ENCODE peak calls at places on chromosomes 4 and X, in six cellular contexts. S is HepG2, N is GM12891, L is H1, A is GM12878, Z is K562. G is an unnamed sample.

GRCh38 chr4:26124753-26125236 is 196.0 kb upstream of the RBPJ start:
- DNase-seq in S (no peak), Z (no peak), N (no peak), A (no peak), L (no peak), G (no peak)

GRCh38 chr4:6730603-6731300 is 14.8 kb downstream of the BLOC1S4 start:
- DNase-seq in N (no peak), L (no peak), S (no peak), Z (peak; percentile 98), A (no peak), G (no peak)

GRCh38 chrX:114635986-114636385 is 52.1 kb downstream of the HTR2C start:
- DNase-seq in N (no peak), L (no peak), S (no peak), Z (no peak), A (no peak), G (no peak)

GRCh38 chr4:22473268-22473667 is 42.6 kb downstream of the ADGRA3 start:
- DNase-seq in S (no peak), L (no peak), A (no peak), Z (no peak), N (no peak), G (no peak)

GRCh38 chr4:175646802-175647201 is 165.3 kb downstream of the GPM6A start:
- DNase-seq in N (no peak), S (no peak), Z (no peak), L (no peak), A (no peak), G (no peak)

GRCh38 chrX:39815621-39816020 is 282.1 kb downstream of the BCOR start:
- DNase-seq in S (no peak), L (no peak), N (no peak), Z (peak; percentile 35), A (no peak), G (no peak)

GRCh38 chr4:173415885-173416658 is 17.2 kb upstream of the SCRG1 start:
- DNase-seq in A (no peak), S (no peak), Z (no peak), L (no peak), N (no peak), G (no peak)

GRCh38 chrX:966396-967070 is 245.9 kb downstream of the CRLF2 start:
- DNase-seq in A (no peak), S (no peak), L (no peak), N (no peak), Z (no peak), G (no peak)

GRCh38 chr4:8302331-8302730 is 32.8 kb downstream of the HTRA3 start:
- DNase-seq in N (no peak), S (no peak), L (no peak), Z (no peak), A (no peak), G (no peak)

GRCh38 chrX:154043003-154043402 is 23.3 kb upstream of the IRAK1 start:
- DNase-seq in N (no peak), Z (no peak), S (no peak), A (no peak), L (no peak), G (no peak)

GRCh38 chr4:126264839-126265238 is 950.1 kb downstream of the FAT4 start:
- DNase-seq in L (no peak), S (no peak), Z (no peak), N (no peak), A (no peak), G (no peak)

GRCh38 chr4:20462426-20463175 is 210.9 kb downstream of the SLIT2 start:
- DNase-seq in N (no peak), S (no peak), Z (no peak), A (no peak), L (no peak), G (no peak)

GRCh38 chrX:24283122-24283789 is 30.6 kb downstream of the SUPT20HL2 start:
- DNase-seq in L (no peak), A (no peak), S (no peak), N (no peak), Z (no peak), G (no peak)

GRCh38 chrX:24285082-24285481 is 28.8 kb downstream of the SUPT20HL2 start:
- DNase-seq in L (no peak), A (no peak), N (no peak), Z (no peak), S (no peak), G (no peak)

GRCh38 chrX:24277405-24277804 is 36.5 kb downstream of the SUPT20HL2 start:
- DNase-seq in S (no peak), Z (no peak), A (no peak), L (no peak), N (no peak), G (no peak)

DNA sequence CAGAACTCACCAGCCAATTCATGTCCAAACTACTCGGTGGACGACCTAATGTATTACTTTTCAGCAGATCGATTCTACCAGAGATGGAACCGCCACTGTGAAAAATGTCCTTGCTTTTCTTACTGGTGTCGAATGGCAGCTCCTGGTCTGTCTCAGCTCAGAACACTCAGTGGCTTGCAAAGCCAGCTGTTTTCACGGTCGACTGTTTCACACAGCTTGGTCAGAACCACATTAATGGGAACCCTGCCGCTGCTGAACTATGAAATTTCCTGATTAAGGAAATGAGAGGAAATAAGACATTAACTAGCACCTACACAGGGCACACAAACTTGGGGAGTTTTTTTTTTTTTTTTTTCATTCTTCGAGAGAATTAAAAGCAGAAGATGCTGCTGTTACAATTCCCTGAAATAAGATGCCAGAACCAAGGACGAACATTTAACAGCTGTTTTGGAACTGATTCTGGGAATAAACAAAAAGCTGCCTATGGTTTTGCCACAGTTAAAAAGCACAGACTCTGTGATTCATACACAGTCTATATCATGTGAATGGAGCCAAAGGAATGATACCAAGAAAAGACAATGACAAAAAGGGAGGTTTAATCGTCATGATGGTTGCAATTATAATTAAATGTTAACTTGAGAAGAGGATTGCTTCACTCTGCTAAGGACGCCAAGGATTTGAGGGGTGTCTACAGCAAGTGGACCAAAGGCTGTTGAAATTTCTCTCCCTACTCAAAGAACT is 31.3 kb downstream of the SUPT20HL2 start:
- DNase-seq in L (no peak), N (no peak), S (no peak), A (no peak), Z (no peak), G (no peak)
- TF ChIP-seq POLR2AphosphoS5 in L (no peak), N (no peak), S (no peak), A (no peak), Z (no peak), G (no peak)

GRCh38 chr4:120842046-120842445 is 80.5 kb downstream of the PRDM5 start:
- DNase-seq in S (no peak), N (no peak), Z (no peak), A (no peak), L (no peak), G (no peak)

GRCh38 chr4:120839624-120839973 is 82.9 kb downstream of the PRDM5 start:
- DNase-seq in A (no peak), S (no peak), N (no peak), Z (no peak), L (no peak), G (no peak)

GRCh38 chr4:120843840-120844527 is 78.5 kb downstream of the PRDM5 start:
- DNase-seq in A (no peak), Z (no peak), N (no peak), L (peak; percentile 13), S (no peak), G (no peak)

GRCh38 chr4:120839974-120840751 is 82.4 kb downstream of the PRDM5 start:
- DNase-seq in A (no peak), S (no peak), Z (no peak), N (no peak), L (no peak), G (no peak)

GRCh38 chr4:120841580-120841979 is 80.9 kb downstream of the PRDM5 start:
- DNase-seq in A (no peak), L (no peak), S (no peak), Z (no peak), N (no peak), G (no peak)
- TF ChIP-seq TAF1 in A (no peak), L (no peak), S (no peak), Z (no peak), N (no peak), G (no peak)

DNA sequence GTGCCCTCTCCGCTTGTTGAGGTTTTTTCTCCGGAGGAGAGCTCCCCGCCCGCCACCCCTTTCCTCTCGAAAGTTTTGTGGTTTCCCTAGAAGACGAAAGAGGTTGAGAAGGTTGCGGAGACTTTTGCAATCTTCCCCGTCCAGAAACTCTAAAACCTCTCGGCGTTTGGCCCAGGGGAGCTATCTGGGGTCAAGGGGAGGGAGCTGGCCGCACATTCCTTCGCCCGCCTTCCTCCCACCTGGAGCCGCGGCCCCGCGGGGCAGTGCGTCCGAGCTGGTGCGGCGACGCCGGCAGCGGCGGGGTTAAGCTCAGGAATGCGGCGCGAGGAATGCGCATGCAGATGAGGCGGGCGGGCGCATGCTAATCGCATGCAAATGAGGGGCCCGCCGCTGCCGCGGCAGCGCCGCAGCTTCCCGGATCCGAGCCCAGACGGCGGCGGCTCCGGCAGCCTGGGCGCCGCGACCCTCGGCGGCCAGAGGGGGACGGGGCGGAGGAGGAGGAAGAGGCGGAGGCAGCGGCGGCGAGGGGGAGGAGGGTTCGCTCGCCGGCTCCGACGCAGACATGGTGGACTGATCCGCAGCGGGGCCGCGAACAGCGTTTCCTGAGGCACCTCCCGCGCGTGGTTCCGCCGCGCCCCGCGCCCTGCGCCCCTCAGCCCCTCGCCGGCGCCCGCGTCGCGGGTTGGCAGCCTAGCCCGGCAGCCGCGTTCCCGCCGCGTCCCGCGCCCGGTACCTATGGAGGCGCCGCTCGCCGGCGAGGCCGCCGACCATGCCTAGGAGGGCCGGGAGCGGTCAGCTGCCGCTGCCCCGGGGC is at the start of gene WWC2:
- DNase-seq in N (peak; percentile 40), L (peak; percentile 92), Z (peak; percentile 92), A (no peak), S (peak; percentile 83), G (peak; percentile 21)
- TF ChIP-seq POLR2A in N (no peak), L (peak; percentile 93), Z (peak; percentile 76), A (no peak), S (no peak), G (no peak)

GRCh38 chr4:83043801-83044407 is 8.9 kb downstream of the COPS4 start:
- DNase-seq in N (no peak), Z (no peak), S (no peak), L (no peak), A (no peak), G (no peak)

GRCh38 chr4:83036991-83037390 is 2.0 kb downstream of the COPS4 start:
- DNase-seq in N (no peak), A (no peak), S (no peak), L (no peak), Z (peak; percentile 61), G (no peak)

GRCh38 chr4:83034630-83035494 is at the start of gene COPS4:
- DNase-seq in N (peak; percentile 76), A (peak; percentile 100), Z (peak; percentile 99), S (peak; percentile 100), L (peak; percentile 96), G (peak; percentile 81)

GRCh38 chr4:83040269-83040668 is 5.3 kb downstream of the COPS4 start:
- DNase-seq in Z (no peak), L (no peak), S (no peak), A (no peak), N (no peak), G (no peak)
- TF ChIP-seq POLR2AphosphoS5 in Z (no peak), L (no peak), S (no peak), A (no peak), N (no peak), G (no peak)

G was measured in GM12892.